ENCODE peak calls at places on chromosomes 11 and 22, in eight cellular contexts. One of them, this sample, is unnamed.

GRCh38 chr11:95134491-95134890 is 44.8 kb downstream of the ENDOD1 start:
- DNase-seq in natural killer cell treated with Interleukin-12 subunit alpha and Interleukin-12 subunit beta and Interleukin-15 and Interleukin-18, amount 100 ng/mL, for 72 hours: no peak
- DNase-seq in endodermal cell: no peak
- DNase-seq in astrocyte of the cerebellum: no peak
- DNase-seq in NCI-H748 treated with DMSO at 0.1 percent for 48 hours: no peak
- DNase-seq in activated CD4-positive, alpha-beta T cell treated with anti-CD3 and anti-CD28 coated beads, Interleukin-2, amount 50 U/mL, for 48 hours: no peak
- DNase-seq in midbrain: peak
- DNase-seq in ELR: peak
- DNase-seq in this sample: peak

GRCh38 chr22:31075961-31076360 is 5.2 kb upstream of the SMTN start:
- DNase-seq in activated CD4-positive, alpha-beta T cell treated with anti-CD3 and anti-CD28 coated beads, Interleukin-2, amount 50 U/mL, for 48 hours: no peak
- DNase-seq in NCI-H748 treated with DMSO at 0.1 percent for 48 hours: no peak
- DNase-seq in astrocyte of the cerebellum: no peak
- DNase-seq in ELR: no peak
- DNase-seq in natural killer cell treated with Interleukin-12 subunit alpha and Interleukin-12 subunit beta and Interleukin-15 and Interleukin-18, amount 100 ng/mL, for 72 hours: no peak
- DNase-seq in midbrain: no peak
- DNase-seq in endodermal cell: no peak
- DNase-seq in this sample: no peak

GRCh38 chr11:16827139-16827538 is 88.7 kb downstream of the C11orf58 start:
- DNase-seq in astrocyte of the cerebellum: no peak
- DNase-seq in NCI-H748 treated with DMSO at 0.1 percent for 48 hours: no peak
- DNase-seq in ELR: no peak
- DNase-seq in natural killer cell treated with Interleukin-12 subunit alpha and Interleukin-12 subunit beta and Interleukin-15 and Interleukin-18, amount 100 ng/mL, for 72 hours: no peak
- DNase-seq in midbrain: no peak
- DNase-seq in activated CD4-positive, alpha-beta T cell treated with anti-CD3 and anti-CD28 coated beads, Interleukin-2, amount 50 U/mL, for 48 hours: no peak
- DNase-seq in endodermal cell: no peak
- DNase-seq in this sample: no peak

GRCh38 chr11:73716153-73717056 is 44.5 kb downstream of the RAB6A start:
- DNase-seq in endodermal cell: no peak
- DNase-seq in NCI-H748 treated with DMSO at 0.1 percent for 48 hours: no peak
- DNase-seq in astrocyte of the cerebellum: no peak
- DNase-seq in natural killer cell treated with Interleukin-12 subunit alpha and Interleukin-12 subunit beta and Interleukin-15 and Interleukin-18, amount 100 ng/mL, for 72 hours: no peak
- DNase-seq in midbrain: no peak
- DNase-seq in ELR: no peak
- DNase-seq in activated CD4-positive, alpha-beta T cell treated with anti-CD3 and anti-CD28 coated beads, Interleukin-2, amount 50 U/mL, for 48 hours: no peak
- DNase-seq in this sample: no peak

GRCh38 chr11:83092488-83093384 is 21.0 kb upstream of the RAB30 start:
- DNase-seq in astrocyte of the cerebellum: no peak
- DNase-seq in NCI-H748 treated with DMSO at 0.1 percent for 48 hours: no peak
- DNase-seq in activated CD4-positive, alpha-beta T cell treated with anti-CD3 and anti-CD28 coated beads, Interleukin-2, amount 50 U/mL, for 48 hours: no peak
- DNase-seq in endodermal cell: no peak
- DNase-seq in natural killer cell treated with Interleukin-12 subunit alpha and Interleukin-12 subunit beta and Interleukin-15 and Interleukin-18, amount 100 ng/mL, for 72 hours: no peak
- DNase-seq in midbrain: no peak
- DNase-seq in ELR: peak
- DNase-seq in this sample: peak

GRCh38 chr22:25709758-25710157 is 32.2 kb upstream of the MYO18B start:
- DNase-seq in natural killer cell treated with Interleukin-12 subunit alpha and Interleukin-12 subunit beta and Interleukin-15 and Interleukin-18, amount 100 ng/mL, for 72 hours: no peak
- DNase-seq in ELR: no peak
- DNase-seq in NCI-H748 treated with DMSO at 0.1 percent for 48 hours: no peak
- DNase-seq in endodermal cell: no peak
- DNase-seq in midbrain: no peak
- DNase-seq in astrocyte of the cerebellum: no peak
- DNase-seq in activated CD4-positive, alpha-beta T cell treated with anti-CD3 and anti-CD28 coated beads, Interleukin-2, amount 50 U/mL, for 48 hours: peak
- DNase-seq in this sample: no peak

GRCh38 chr11:118889796-118890195 is 6.1 kb downstream of the CXCR5 start:
- DNase-seq in ELR: peak
- DNase-seq in activated CD4-positive, alpha-beta T cell treated with anti-CD3 and anti-CD28 coated beads, Interleukin-2, amount 50 U/mL, for 48 hours: no peak
- DNase-seq in natural killer cell treated with Interleukin-12 subunit alpha and Interleukin-12 subunit beta and Interleukin-15 and Interleukin-18, amount 100 ng/mL, for 72 hours: no peak
- DNase-seq in midbrain: peak
- DNase-seq in astrocyte of the cerebellum: no peak
- DNase-seq in endodermal cell: no peak
- DNase-seq in NCI-H748 treated with DMSO at 0.1 percent for 48 hours: no peak
- DNase-seq in this sample: peak

GRCh38 chr11:76615950-76616349 is 54.6 kb downstream of the LRRC32 start:
- DNase-seq in endodermal cell: peak
- DNase-seq in activated CD4-positive, alpha-beta T cell treated with anti-CD3 and anti-CD28 coated beads, Interleukin-2, amount 50 U/mL, for 48 hours: no peak
- DNase-seq in astrocyte of the cerebellum: no peak
- DNase-seq in midbrain: no peak
- DNase-seq in natural killer cell treated with Interleukin-12 subunit alpha and Interleukin-12 subunit beta and Interleukin-15 and Interleukin-18, amount 100 ng/mL, for 72 hours: no peak
- DNase-seq in NCI-H748 treated with DMSO at 0.1 percent for 48 hours: no peak
- DNase-seq in ELR: no peak
- DNase-seq in this sample: peak

GRCh38 chr11:10072841-10073240 is 221.2 kb downstream of the SBF2 start:
- DNase-seq in astrocyte of the cerebellum: no peak
- DNase-seq in midbrain: no peak
- DNase-seq in natural killer cell treated with Interleukin-12 subunit alpha and Interleukin-12 subunit beta and Interleukin-15 and Interleukin-18, amount 100 ng/mL, for 72 hours: no peak
- DNase-seq in activated CD4-positive, alpha-beta T cell treated with anti-CD3 and anti-CD28 coated beads, Interleukin-2, amount 50 U/mL, for 48 hours: no peak
- DNase-seq in endodermal cell: no peak
- DNase-seq in NCI-H748 treated with DMSO at 0.1 percent for 48 hours: no peak
- DNase-seq in ELR: peak
- DNase-seq in this sample: no peak

GRCh38 chr22:41288245-41288946 is 2.4 kb upstream of the RANGAP1 start:
- DNase-seq in activated CD4-positive, alpha-beta T cell treated with anti-CD3 and anti-CD28 coated beads, Interleukin-2, amount 50 U/mL, for 48 hours: no peak
- DNase-seq in endodermal cell: peak
- DNase-seq in natural killer cell treated with Interleukin-12 subunit alpha and Interleukin-12 subunit beta and Interleukin-15 and Interleukin-18, amount 100 ng/mL, for 72 hours: no peak
- DNase-seq in astrocyte of the cerebellum: peak
- DNase-seq in NCI-H748 treated with DMSO at 0.1 percent for 48 hours: no peak
- DNase-seq in ELR: peak
- DNase-seq in midbrain: no peak
- DNase-seq in this sample: peak

GRCh38 chr11:108959124-108959761 is 294.4 kb downstream of the DDX10 start:
- DNase-seq in activated CD4-positive, alpha-beta T cell treated with anti-CD3 and anti-CD28 coated beads, Interleukin-2, amount 50 U/mL, for 48 hours: no peak
- DNase-seq in endodermal cell: no peak
- DNase-seq in astrocyte of the cerebellum: no peak
- DNase-seq in natural killer cell treated with Interleukin-12 subunit alpha and Interleukin-12 subunit beta and Interleukin-15 and Interleukin-18, amount 100 ng/mL, for 72 hours: no peak
- DNase-seq in NCI-H748 treated with DMSO at 0.1 percent for 48 hours: no peak
- DNase-seq in ELR: no peak
- DNase-seq in midbrain: no peak
- DNase-seq in this sample: no peak

GRCh38 chr22:27798526-27799333 is 2.8 kb downstream of the MN1 start:
- DNase-seq in astrocyte of the cerebellum: no peak
- DNase-seq in ELR: no peak
- DNase-seq in endodermal cell: peak
- DNase-seq in midbrain: no peak
- DNase-seq in NCI-H748 treated with DMSO at 0.1 percent for 48 hours: peak
- DNase-seq in natural killer cell treated with Interleukin-12 subunit alpha and Interleukin-12 subunit beta and Interleukin-15 and Interleukin-18, amount 100 ng/mL, for 72 hours: no peak
- DNase-seq in activated CD4-positive, alpha-beta T cell treated with anti-CD3 and anti-CD28 coated beads, Interleukin-2, amount 50 U/mL, for 48 hours: no peak
- DNase-seq in this sample: no peak

GRCh38 chr11:113994077-113994954 is 19.4 kb downstream of the HTR3A start:
- DNase-seq in astrocyte of the cerebellum: no peak
- DNase-seq in midbrain: peak
- DNase-seq in natural killer cell treated with Interleukin-12 subunit alpha and Interleukin-12 subunit beta and Interleukin-15 and Interleukin-18, amount 100 ng/mL, for 72 hours: no peak
- DNase-seq in endodermal cell: peak
- DNase-seq in NCI-H748 treated with DMSO at 0.1 percent for 48 hours: peak
- DNase-seq in ELR: peak
- DNase-seq in activated CD4-positive, alpha-beta T cell treated with anti-CD3 and anti-CD28 coated beads, Interleukin-2, amount 50 U/mL, for 48 hours: peak
- DNase-seq in this sample: peak

GRCh38 chr11:119169272-119169719 is 771 bp downstream of the NLRX1 start:
- DNase-seq in natural killer cell treated with Interleukin-12 subunit alpha and Interleukin-12 subunit beta and Interleukin-15 and Interleukin-18, amount 100 ng/mL, for 72 hours: no peak
- DNase-seq in midbrain: no peak
- DNase-seq in endodermal cell: peak
- DNase-seq in activated CD4-positive, alpha-beta T cell treated with anti-CD3 and anti-CD28 coated beads, Interleukin-2, amount 50 U/mL, for 48 hours: peak
- DNase-seq in ELR: peak
- DNase-seq in NCI-H748 treated with DMSO at 0.1 percent for 48 hours: no peak
- DNase-seq in astrocyte of the cerebellum: no peak
- DNase-seq in this sample: peak

GRCh38 chr11:11027271-11027670 is 169.4 kb upstream of the ZBED5 start:
- DNase-seq in ELR: peak
- DNase-seq in astrocyte of the cerebellum: peak
- DNase-seq in activated CD4-positive, alpha-beta T cell treated with anti-CD3 and anti-CD28 coated beads, Interleukin-2, amount 50 U/mL, for 48 hours: no peak
- DNase-seq in NCI-H748 treated with DMSO at 0.1 percent for 48 hours: no peak
- DNase-seq in natural killer cell treated with Interleukin-12 subunit alpha and Interleukin-12 subunit beta and Interleukin-15 and Interleukin-18, amount 100 ng/mL, for 72 hours: no peak
- DNase-seq in endodermal cell: no peak
- DNase-seq in midbrain: no peak
- DNase-seq in this sample: no peak

GRCh38 chr22:50008151-50009040 is 4.2 kb downstream of the IL17REL start:
- DNase-seq in astrocyte of the cerebellum: no peak
- DNase-seq in ELR: no peak
- DNase-seq in NCI-H748 treated with DMSO at 0.1 percent for 48 hours: peak
- DNase-seq in endodermal cell: peak
- DNase-seq in natural killer cell treated with Interleukin-12 subunit alpha and Interleukin-12 subunit beta and Interleukin-15 and Interleukin-18, amount 100 ng/mL, for 72 hours: no peak
- DNase-seq in activated CD4-positive, alpha-beta T cell treated with anti-CD3 and anti-CD28 coated beads, Interleukin-2, amount 50 U/mL, for 48 hours: no peak
- DNase-seq in midbrain: no peak
- DNase-seq in this sample: peak

GRCh38 chr11:107859459-107860239 is 1.1 kb upstream of the SLC35F2 start:
- DNase-seq in NCI-H748 treated with DMSO at 0.1 percent for 48 hours: peak
- DNase-seq in endodermal cell: peak
- DNase-seq in ELR: peak
- DNase-seq in midbrain: no peak
- DNase-seq in activated CD4-positive, alpha-beta T cell treated with anti-CD3 and anti-CD28 coated beads, Interleukin-2, amount 50 U/mL, for 48 hours: peak
- DNase-seq in natural killer cell treated with Interleukin-12 subunit alpha and Interleukin-12 subunit beta and Interleukin-15 and Interleukin-18, amount 100 ng/mL, for 72 hours: no peak
- DNase-seq in astrocyte of the cerebellum: no peak
- DNase-seq in this sample: no peak

GRCh38 chr11:118353084-118353710 is 6.2 kb upstream of the UBE4A start:
- DNase-seq in astrocyte of the cerebellum: no peak
- DNase-seq in natural killer cell treated with Interleukin-12 subunit alpha and Interleukin-12 subunit beta and Interleukin-15 and Interleukin-18, amount 100 ng/mL, for 72 hours: no peak
- DNase-seq in NCI-H748 treated with DMSO at 0.1 percent for 48 hours: no peak
- DNase-seq in endodermal cell: no peak
- DNase-seq in midbrain: peak
- DNase-seq in activated CD4-positive, alpha-beta T cell treated with anti-CD3 and anti-CD28 coated beads, Interleukin-2, amount 50 U/mL, for 48 hours: no peak
- DNase-seq in ELR: peak
- DNase-seq in this sample: no peak

GRCh38 chr11:70244698-70245097 is 25.8 kb upstream of the PPFIA1 start:
- DNase-seq in NCI-H748 treated with DMSO at 0.1 percent for 48 hours: no peak
- DNase-seq in endodermal cell: no peak
- DNase-seq in midbrain: no peak
- DNase-seq in ELR: peak
- DNase-seq in astrocyte of the cerebellum: peak
- DNase-seq in natural killer cell treated with Interleukin-12 subunit alpha and Interleukin-12 subunit beta and Interleukin-15 and Interleukin-18, amount 100 ng/mL, for 72 hours: no peak
- DNase-seq in activated CD4-positive, alpha-beta T cell treated with anti-CD3 and anti-CD28 coated beads, Interleukin-2, amount 50 U/mL, for 48 hours: no peak
- DNase-seq in this sample: peak

GRCh38 chr11:102831128-102831708 is 12.2 kb downstream of the MMP3 start:
- DNase-seq in ELR: peak
- DNase-seq in midbrain: no peak
- DNase-seq in activated CD4-positive, alpha-beta T cell treated with anti-CD3 and anti-CD28 coated beads, Interleukin-2, amount 50 U/mL, for 48 hours: peak
- DNase-seq in astrocyte of the cerebellum: no peak
- DNase-seq in natural killer cell treated with Interleukin-12 subunit alpha and Interleukin-12 subunit beta and Interleukin-15 and Interleukin-18, amount 100 ng/mL, for 72 hours: no peak
- DNase-seq in NCI-H748 treated with DMSO at 0.1 percent for 48 hours: no peak
- DNase-seq in endodermal cell: peak
- DNase-seq in this sample: peak